ENCODE peak calls at places on chromosome 14, in eight cellular contexts. One of them, this sample, is unnamed. For H3K4me1, the result is how much of the 10 kb centered on the place peaks cover.

GRCh38 chr14:38339704-38340103 is 83.8 kb upstream of the CLEC14A start:
- DNase-seq in GM12878: no peak
- DNase-seq in small intestine: no peak
- DNase-seq in neural progenitor cell: no peak
- DNase-seq in psoas muscle: no peak
- DNase-seq in CD4-positive, CD25-positive, alpha-beta regulatory T cell: no peak
- DNase-seq in mesenchymal stem cell: peak
- DNase-seq in esophagus squamous epithelium: no peak
- DNase-seq in this sample: no peak

GRCh38 chr14:94748667-94749347 is 21.1 kb downstream of the GSC start:
- DNase-seq in neural progenitor cell: peak
- DNase-seq in mesenchymal stem cell: no peak
- DNase-seq in psoas muscle: no peak
- DNase-seq in esophagus squamous epithelium: no peak
- DNase-seq in GM12878: no peak
- DNase-seq in small intestine: peak
- DNase-seq in CD4-positive, CD25-positive, alpha-beta regulatory T cell: no peak
- DNase-seq in this sample: no peak

GRCh38 chr14:88598097-88598675 is 35.3 kb downstream of the ZC3H14 start:
- DNase-seq in GM12878: no peak
- DNase-seq in psoas muscle: no peak
- DNase-seq in neural progenitor cell: no peak
- DNase-seq in mesenchymal stem cell: no peak
- DNase-seq in CD4-positive, CD25-positive, alpha-beta regulatory T cell: no peak
- DNase-seq in small intestine: no peak
- DNase-seq in esophagus squamous epithelium: no peak
- DNase-seq in this sample: no peak

GRCh38 chr14:90381999-90382451 is 14.8 kb upstream of the CALM1 start:
- DNase-seq in small intestine: peak
- DNase-seq in CD4-positive, CD25-positive, alpha-beta regulatory T cell: no peak
- DNase-seq in esophagus squamous epithelium: no peak
- DNase-seq in psoas muscle: peak
- DNase-seq in neural progenitor cell: peak
- DNase-seq in GM12878: no peak
- DNase-seq in mesenchymal stem cell: no peak
- DNase-seq in this sample: no peak

GRCh38 chr14:89320381-89321000 is 96.5 kb downstream of the FOXN3 start:
- DNase-seq in esophagus squamous epithelium: no peak
- DNase-seq in CD4-positive, CD25-positive, alpha-beta regulatory T cell: no peak
- DNase-seq in small intestine: no peak
- DNase-seq in mesenchymal stem cell: no peak
- DNase-seq in GM12878: no peak
- DNase-seq in psoas muscle: no peak
- DNase-seq in neural progenitor cell: no peak
- DNase-seq in this sample: no peak

GRCh38 chr14:54565236-54566151 is 1.4 kb upstream of the SAMD4A start:
- DNase-seq in small intestine: peak
- DNase-seq in neural progenitor cell: peak
- DNase-seq in CD4-positive, CD25-positive, alpha-beta regulatory T cell: peak
- DNase-seq in GM12878: no peak
- DNase-seq in mesenchymal stem cell: peak
- DNase-seq in esophagus squamous epithelium: peak
- DNase-seq in psoas muscle: peak
- DNase-seq in this sample: peak

GRCh38 chr14:22264759-22265158 is 324.3 kb downstream of the DAD1 start:
- DNase-seq in CD4-positive, CD25-positive, alpha-beta regulatory T cell: no peak
- DNase-seq in esophagus squamous epithelium: no peak
- DNase-seq in neural progenitor cell: no peak
- DNase-seq in mesenchymal stem cell: no peak
- DNase-seq in psoas muscle: no peak
- DNase-seq in GM12878: no peak
- DNase-seq in small intestine: no peak
- DNase-seq in this sample: no peak

GRCh38 chr14:53472306-53472705 is 319.2 kb upstream of the DDHD1 start:
- DNase-seq in esophagus squamous epithelium: no peak
- DNase-seq in mesenchymal stem cell: no peak
- DNase-seq in CD4-positive, CD25-positive, alpha-beta regulatory T cell: no peak
- DNase-seq in small intestine: no peak
- DNase-seq in neural progenitor cell: no peak
- DNase-seq in psoas muscle: no peak
- DNase-seq in GM12878: no peak
- DNase-seq in this sample: no peak

GRCh38 chr14:90114554-90114953 is 52.8 kb downstream of the KCNK13 start:
- DNase-seq in esophagus squamous epithelium: no peak
- DNase-seq in small intestine: peak
- DNase-seq in CD4-positive, CD25-positive, alpha-beta regulatory T cell: no peak
- DNase-seq in neural progenitor cell: peak
- DNase-seq in mesenchymal stem cell: no peak
- DNase-seq in GM12878: no peak
- DNase-seq in psoas muscle: no peak
- DNase-seq in this sample: no peak

GRCh38 chr14:36659822-36660735 is 1.6 kb upstream of the PAX9 start:
- DNase-seq in neural progenitor cell: peak
- DNase-seq in esophagus squamous epithelium: no peak
- DNase-seq in psoas muscle: no peak
- DNase-seq in GM12878: no peak
- DNase-seq in mesenchymal stem cell: no peak
- DNase-seq in CD4-positive, CD25-positive, alpha-beta regulatory T cell: no peak
- DNase-seq in small intestine: no peak
- DNase-seq in this sample: no peak

GRCh38 chr14:22471545-22472121 is 117.4 kb downstream of the DAD1 start:
- DNase-seq in GM12878: no peak
- DNase-seq in small intestine: peak
- DNase-seq in psoas muscle: no peak
- DNase-seq in neural progenitor cell: peak
- DNase-seq in CD4-positive, CD25-positive, alpha-beta regulatory T cell: no peak
- DNase-seq in esophagus squamous epithelium: no peak
- DNase-seq in mesenchymal stem cell: peak
- DNase-seq in this sample: peak

GRCh38 chr14:65792208-65792905 is 379.8 kb downstream of the FUT8 start:
- DNase-seq in esophagus squamous epithelium: no peak
- DNase-seq in CD4-positive, CD25-positive, alpha-beta regulatory T cell: no peak
- DNase-seq in GM12878: no peak
- DNase-seq in neural progenitor cell: no peak
- DNase-seq in mesenchymal stem cell: no peak
- DNase-seq in small intestine: peak
- DNase-seq in psoas muscle: no peak
- DNase-seq in this sample: no peak

GRCh38 chr14:90536092-90536491 is 139.3 kb downstream of the CALM1 start:
- DNase-seq in esophagus squamous epithelium: no peak
- DNase-seq in psoas muscle: no peak
- DNase-seq in small intestine: no peak
- DNase-seq in neural progenitor cell: no peak
- DNase-seq in CD4-positive, CD25-positive, alpha-beta regulatory T cell: no peak
- DNase-seq in GM12878: no peak
- DNase-seq in mesenchymal stem cell: no peak
- DNase-seq in this sample: peak

GRCh38 chr14:97491697-97492096 is 694.5 kb downstream of the VRK1 start:
- DNase-seq in small intestine: no peak
- DNase-seq in mesenchymal stem cell: no peak
- DNase-seq in CD4-positive, CD25-positive, alpha-beta regulatory T cell: no peak
- DNase-seq in esophagus squamous epithelium: no peak
- DNase-seq in GM12878: no peak
- DNase-seq in psoas muscle: no peak
- DNase-seq in neural progenitor cell: no peak
- DNase-seq in this sample: no peak

GRCh38 chr14:50225067-50225973 is 6.1 kb downstream of the SOS2 start:
- DNase-seq in mesenchymal stem cell: peak
- DNase-seq in psoas muscle: no peak
- DNase-seq in GM12878: no peak
- DNase-seq in esophagus squamous epithelium: no peak
- DNase-seq in small intestine: peak
- DNase-seq in CD4-positive, CD25-positive, alpha-beta regulatory T cell: no peak
- DNase-seq in neural progenitor cell: no peak
- DNase-seq in this sample: no peak

GRCh38 chr14:34650786-34651584 is 21.0 kb upstream of the SNX6 start:
- DNase-seq in small intestine: no peak
- DNase-seq in psoas muscle: peak
- DNase-seq in esophagus squamous epithelium: no peak
- DNase-seq in GM12878: no peak
- DNase-seq in CD4-positive, CD25-positive, alpha-beta regulatory T cell: no peak
- DNase-seq in neural progenitor cell: no peak
- DNase-seq in mesenchymal stem cell: peak
- DNase-seq in this sample: no peak

GRCh38 chr14:105324080-105324778 is 9.7 kb downstream of the PACS2 start:
- DNase-seq in psoas muscle: peak
- DNase-seq in GM12878: no peak
- DNase-seq in neural progenitor cell: peak
- DNase-seq in mesenchymal stem cell: no peak
- DNase-seq in small intestine: no peak
- DNase-seq in esophagus squamous epithelium: no peak
- DNase-seq in CD4-positive, CD25-positive, alpha-beta regulatory T cell: no peak
- DNase-seq in this sample: peak

GRCh38 chr14:76644875-76645518 is 116.3 kb upstream of the VASH1 start:
- DNase-seq in small intestine: peak
- DNase-seq in esophagus squamous epithelium: no peak
- DNase-seq in CD4-positive, CD25-positive, alpha-beta regulatory T cell: no peak
- DNase-seq in neural progenitor cell: peak
- DNase-seq in GM12878: no peak
- DNase-seq in mesenchymal stem cell: peak
- DNase-seq in psoas muscle: no peak
- DNase-seq in this sample: peak

GRCh38 chr14:32478027-32478426 is 148.9 kb downstream of the AKAP6 start:
- DNase-seq in esophagus squamous epithelium: no peak
- DNase-seq in neural progenitor cell: no peak
- DNase-seq in mesenchymal stem cell: no peak
- DNase-seq in psoas muscle: no peak
- DNase-seq in small intestine: no peak
- DNase-seq in CD4-positive, CD25-positive, alpha-beta regulatory T cell: no peak
- DNase-seq in GM12878: no peak
- DNase-seq in this sample: no peak

GRCh38 chr14:91891721-91892220 is 24.4 kb upstream of the TC2N start:
- DNase-seq in esophagus squamous epithelium: no peak
- DNase-seq in CD4-positive, CD25-positive, alpha-beta regulatory T cell: no peak
- DNase-seq in mesenchymal stem cell: no peak
- DNase-seq in psoas muscle: no peak
- DNase-seq in neural progenitor cell: no peak
- DNase-seq in GM12878: no peak
- DNase-seq in small intestine: no peak
- DNase-seq in this sample: no peak

GRCh38 chr14:103142031-103142430 is 18.8 kb downstream of the TNFAIP2 start:
- DNase-seq in esophagus squamous epithelium: no peak
- DNase-seq in mesenchymal stem cell: no peak
- DNase-seq in small intestine: no peak
- DNase-seq in CD4-positive, CD25-positive, alpha-beta regulatory T cell: no peak
- DNase-seq in GM12878: no peak
- DNase-seq in neural progenitor cell: no peak
- DNase-seq in psoas muscle: no peak
- DNase-seq in this sample: no peak

GRCh38 chr14:33692762-33693161 is 258.1 kb downstream of the EGLN3 start:
- DNase-seq in mesenchymal stem cell: peak
- DNase-seq in psoas muscle: no peak
- DNase-seq in GM12878: no peak
- DNase-seq in small intestine: no peak
- DNase-seq in neural progenitor cell: no peak
- DNase-seq in esophagus squamous epithelium: no peak
- DNase-seq in CD4-positive, CD25-positive, alpha-beta regulatory T cell: no peak
- DNase-seq in this sample: no peak

GRCh38 chr14:22002860-22003284 is 329.3 kb upstream of the OR4E1 start:
- DNase-seq in psoas muscle: peak
- DNase-seq in mesenchymal stem cell: no peak
- DNase-seq in GM12878: no peak
- DNase-seq in CD4-positive, CD25-positive, alpha-beta regulatory T cell: peak
- DNase-seq in neural progenitor cell: peak
- DNase-seq in small intestine: peak
- DNase-seq in esophagus squamous epithelium: no peak
- DNase-seq in this sample: no peak

GRCh38 chr14:80653951-80654350 is 287.6 kb downstream of the CEP128 start:
- DNase-seq in esophagus squamous epithelium: no peak
- DNase-seq in mesenchymal stem cell: no peak
- DNase-seq in CD4-positive, CD25-positive, alpha-beta regulatory T cell: no peak
- DNase-seq in psoas muscle: no peak
- DNase-seq in GM12878: no peak
- DNase-seq in neural progenitor cell: no peak
- DNase-seq in small intestine: no peak
- DNase-seq in this sample: no peak

GRCh38 chr14:103532216-103533136 is 3.5 kb downstream of the TRMT61A start:
- DNase-seq in psoas muscle: peak
- DNase-seq in mesenchymal stem cell: no peak
- DNase-seq in CD4-positive, CD25-positive, alpha-beta regulatory T cell: no peak
- DNase-seq in GM12878: no peak
- DNase-seq in small intestine: no peak
- DNase-seq in neural progenitor cell: no peak
- DNase-seq in esophagus squamous epithelium: no peak
- DNase-seq in this sample: no peak

GRCh38 chr14:61479746-61480502 is 158.5 kb downstream of the PRKCH start:
- DNase-seq in GM12878: no peak
- DNase-seq in CD4-positive, CD25-positive, alpha-beta regulatory T cell: no peak
- DNase-seq in esophagus squamous epithelium: no peak
- DNase-seq in small intestine: no peak
- DNase-seq in neural progenitor cell: no peak
- DNase-seq in mesenchymal stem cell: peak
- DNase-seq in psoas muscle: no peak
- DNase-seq in this sample: no peak
- H3K4me1 ChIP-seq in GM12878: under half
- H3K4me1 ChIP-seq in CD4-positive, CD25-positive, alpha-beta regulatory T cell: half or more
- H3K4me1 ChIP-seq in esophagus squamous epithelium: half or more
- H3K4me1 ChIP-seq in small intestine: under half
- H3K4me1 ChIP-seq in neural progenitor cell: under half
- H3K4me1 ChIP-seq in mesenchymal stem cell: under half
- H3K4me1 ChIP-seq in psoas muscle: under half
- H3K4me1 ChIP-seq in this sample: half or more

DNA sequence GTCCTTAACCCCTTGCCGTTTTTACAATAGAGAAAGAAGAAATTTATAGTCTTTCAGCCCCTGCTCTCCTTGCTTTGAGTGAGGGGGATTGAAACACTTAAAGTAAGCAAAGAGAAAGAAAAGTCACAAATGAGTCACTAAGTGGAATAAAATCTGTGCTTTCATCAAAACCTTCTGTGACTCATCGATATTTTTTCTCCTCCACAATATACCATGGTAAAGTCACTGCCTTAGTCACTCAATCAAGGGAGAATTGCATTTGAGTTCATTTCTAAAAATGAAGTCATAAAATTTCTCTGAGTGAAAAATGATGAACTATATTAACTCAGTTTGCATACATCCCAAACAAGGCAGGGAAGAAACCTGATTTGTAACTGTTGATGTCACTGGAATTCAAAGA is 470.3 kb downstream of the FOXG1 start:
- DNase-seq in psoas muscle: no peak
- DNase-seq in neural progenitor cell: no peak
- DNase-seq in CD4-positive, CD25-positive, alpha-beta regulatory T cell: no peak
- DNase-seq in mesenchymal stem cell: peak
- DNase-seq in small intestine: no peak
- DNase-seq in esophagus squamous epithelium: no peak
- DNase-seq in GM12878: no peak
- DNase-seq in this sample: no peak
- H3K27ac ChIP-seq in psoas muscle: no peak
- H3K27ac ChIP-seq in neural progenitor cell: no peak
- H3K27ac ChIP-seq in CD4-positive, CD25-positive, alpha-beta regulatory T cell: no peak
- H3K27ac ChIP-seq in mesenchymal stem cell: peak
- H3K27ac ChIP-seq in small intestine: no peak
- H3K27ac ChIP-seq in esophagus squamous epithelium: no peak
- H3K27ac ChIP-seq in GM12878: no peak
- H3K27ac ChIP-seq in this sample: no peak

GRCh38 chr14:100658514-100658886 is 68.2 kb upstream of the DLK1 start:
- DNase-seq in mesenchymal stem cell: no peak
- DNase-seq in psoas muscle: no peak
- DNase-seq in esophagus squamous epithelium: no peak
- DNase-seq in CD4-positive, CD25-positive, alpha-beta regulatory T cell: no peak
- DNase-seq in neural progenitor cell: peak
- DNase-seq in small intestine: no peak
- DNase-seq in GM12878: no peak
- DNase-seq in this sample: no peak
- H3K4me1 ChIP-seq in mesenchymal stem cell: under half
- H3K4me1 ChIP-seq in psoas muscle: under half
- H3K4me1 ChIP-seq in esophagus squamous epithelium: under half
- H3K4me1 ChIP-seq in CD4-positive, CD25-positive, alpha-beta regulatory T cell: under half
- H3K4me1 ChIP-seq in neural progenitor cell: under half
- H3K4me1 ChIP-seq in small intestine: under half
- H3K4me1 ChIP-seq in GM12878: under half
- H3K4me1 ChIP-seq in this sample: under half

GRCh38 chr14:61699092-61699491 is 3.8 kb downstream of the HIF1A start:
- DNase-seq in esophagus squamous epithelium: no peak
- DNase-seq in GM12878: no peak
- DNase-seq in small intestine: no peak
- DNase-seq in mesenchymal stem cell: no peak
- DNase-seq in CD4-positive, CD25-positive, alpha-beta regulatory T cell: no peak
- DNase-seq in neural progenitor cell: peak
- DNase-seq in psoas muscle: no peak
- DNase-seq in this sample: no peak
- H3K27ac ChIP-seq in esophagus squamous epithelium: peak
- H3K27ac ChIP-seq in GM12878: peak
- H3K27ac ChIP-seq in small intestine: no peak
- H3K27ac ChIP-seq in mesenchymal stem cell: peak
- H3K27ac ChIP-seq in CD4-positive, CD25-positive, alpha-beta regulatory T cell: no peak
- H3K27ac ChIP-seq in neural progenitor cell: no peak
- H3K27ac ChIP-seq in psoas muscle: no peak
- H3K27ac ChIP-seq in this sample: no peak